ENCODE peak calls at places on chromosomes 1 and 21, in five cellular contexts. Q is WERI-Rb-1, G is Caco-2, V is GM20000, O is fibroblast of pulmonary artery. Z is an unnamed sample.

GRCh38 chr21:36145259-36145658 is 10.4 kb downstream of the CBR3 start:
- DNase-seq in V (no peak), G (no peak), Q (no peak), O (no peak), Z (no peak)

GRCh38 chr1:36175137-36176095 is 19.5 kb downstream of the MAP7D1 start:
- DNase-seq in V (no peak), O (peak; percentile 73), Q (no peak), G (no peak), Z (peak; percentile 53)

GRCh38 chr1:38803647-38804046 is 55.9 kb downstream of the RRAGC start:
- DNase-seq in Q (no peak), G (no peak), O (peak; percentile 11), V (no peak), Z (no peak)

GRCh38 chr1:3898994-3899775 is 887 bp downstream of the C1orf174 start:
- DNase-seq in O (no peak), Q (no peak), G (no peak), V (no peak), Z (no peak)

GRCh38 chr1:112706505-112707216 is at the start of gene RHOC:
- DNase-seq in V (peak; percentile 95), O (peak; percentile 42), G (peak; percentile 77), Q (peak; percentile 62), Z (peak; percentile 55)

GRCh38 chr1:50959303-50959912 is 659 bp downstream of the FAF1 start:
- DNase-seq in Q (peak; percentile 44), O (peak; percentile 32), V (peak; percentile 39), G (peak; percentile 24), Z (no peak)

GRCh38 chr1:235102993-235103411 is 25.6 kb downstream of the TOMM20 start:
- DNase-seq in G (no peak), Q (no peak), V (no peak), O (no peak), Z (no peak)

GRCh38 chr1:43831866-43832654 is 101.5 kb upstream of the ARTN start:
- DNase-seq in O (no peak), Q (no peak), V (peak; percentile 49), G (no peak), Z (no peak)

GRCh38 chr1:86156571-86157455 is at the start of gene COL24A1:
- DNase-seq in G (no peak), O (peak; percentile 53), V (peak; percentile 52), Q (peak; percentile 48), Z (no peak)

GRCh38 chr1:212752256-212752933 is 39.2 kb downstream of the NSL1 start:
- DNase-seq in Q (no peak), O (peak; percentile 44), G (no peak), V (no peak), Z (no peak)

GRCh38 chr1:11355594-11356467 is 82.8 kb downstream of the UBIAD1 start:
- DNase-seq in V (no peak), G (no peak), O (no peak), Q (no peak), Z (no peak)

GRCh38 chr1:2999138-2999537 is 22.1 kb upstream of the ACTRT2 start:
- DNase-seq in O (no peak), V (no peak), Q (no peak), G (no peak), Z (no peak)

GRCh38 chr1:3315991-3316943 is 138.2 kb upstream of the ARHGEF16 start:
- DNase-seq in O (no peak), G (no peak), V (no peak), Q (no peak), Z (no peak)

GRCh38 chr1:29521846-29522580 is 285.7 kb downstream of the PTPRU start:
- DNase-seq in G (no peak), Q (no peak), V (no peak), O (no peak), Z (no peak)

GRCh38 chr1:116825400-116825734 is 71.1 kb downstream of the CD2 start:
- DNase-seq in Q (peak; percentile 83), G (no peak), V (no peak), O (peak; percentile 53), Z (no peak)

GRCh38 chr1:190098756-190099155 is 378.9 kb downstream of the BRINP3 start:
- DNase-seq in V (no peak), O (no peak), Q (no peak), G (no peak), Z (no peak)

GRCh38 chr21:41611966-41612606 is 104.1 kb upstream of the TMPRSS2 start:
- DNase-seq in O (peak; percentile 29), G (peak; percentile 79), Q (peak; percentile 48), V (peak; percentile 35), Z (no peak)

GRCh38 chr1:155083865-155084721 is 5.5 kb downstream of the EFNA3 start:
- DNase-seq in V (no peak), G (no peak), Q (peak; percentile 66), O (peak; percentile 42), Z (no peak)

GRCh38 chr1:43322506-43322905 is 15.1 kb upstream of the MPL start:
- DNase-seq in G (no peak), V (no peak), O (no peak), Q (no peak), Z (no peak)

GRCh38 chr1:59730302-59730701 is 84.4 kb upstream of the HOOK1 start:
- DNase-seq in V (no peak), Q (no peak), G (no peak), O (peak; percentile 54), Z (no peak)

GRCh38 chr21:34912022-34912933 is 136.8 kb downstream of the RUNX1 start:
- DNase-seq in Q (no peak), V (peak; percentile 10), G (no peak), O (no peak), Z (no peak)

GRCh38 chr21:44377201-44377921 is 23.9 kb downstream of the TRPM2 start:
- DNase-seq in V (no peak), G (no peak), O (no peak), Q (peak; percentile 37), Z (no peak)

GRCh38 chr1:202578001-202578500 is 132.2 kb downstream of the SYT2 start:
- DNase-seq in G (no peak), V (no peak), O (peak; percentile 47), Q (peak; percentile 48), Z (no peak)

GRCh38 chr1:234865171-234866006 is 255.4 kb upstream of the IRF2BP2 start:
- DNase-seq in O (no peak), G (no peak), V (no peak), Q (no peak), Z (no peak)

GRCh38 chr1:205247130-205247921 is 19.6 kb downstream of the TMCC2 start:
- DNase-seq in Q (peak; percentile 54), O (peak; percentile 69), G (no peak), V (no peak), Z (no peak)

GRCh38 chr21:39216290-39216689 is 33.0 kb upstream of the PSMG1 start:
- DNase-seq in V (no peak), Q (no peak), O (no peak), G (no peak), Z (no peak)

GRCh38 chr1:183070923-183071618 is 47.9 kb downstream of the LAMC1 start:
- DNase-seq in G (no peak), V (peak; percentile 68), O (peak; percentile 78), Q (no peak), Z (no peak)

GRCh38 chr1:70764747-70765146 is 282.9 kb downstream of the PTGER3 start:
- DNase-seq in Q (no peak), O (no peak), G (no peak), V (no peak), Z (no peak)

GRCh38 chr1:85202092-85202863 is 1.5 kb upstream of the SYDE2 start:
- DNase-seq in O (no peak), V (no peak), G (no peak), Q (no peak), Z (no peak)

GRCh38 chr1:64038965-64039926 is 164.2 kb upstream of the UBE2U start:
- DNase-seq in Q (no peak), V (no peak), O (peak; percentile 98), G (no peak), Z (no peak)

GRCh38 chr1:23913212-23913880 is at the start of gene CNR2:
- DNase-seq in G (no peak), V (no peak), O (no peak), Q (no peak), Z (peak; percentile 89)

GRCh38 chr1:66302810-66303209 is 231.1 kb upstream of the SGIP1 start:
- DNase-seq in V (no peak), G (no peak), O (no peak), Q (no peak), Z (no peak)

GRCh38 chr1:206469411-206469932 is 804 bp upstream of the IKBKE start:
- DNase-seq in V (peak; percentile 41), G (peak; percentile 62), O (no peak), Q (no peak), Z (peak; percentile 38)

GRCh38 chr21:42688841-42689371 is 35.5 kb downstream of the PDE9A start:
- DNase-seq in G (no peak), V (no peak), O (no peak), Q (peak; percentile 43), Z (no peak)

GRCh38 chr1:219580019-219580676 is 32.8 kb downstream of the ZC3H11B start:
- DNase-seq in G (no peak), O (no peak), Q (no peak), V (no peak), Z (no peak)

GRCh38 chr21:37671381-37671780 is 244.9 kb downstream of the KCNJ6 start:
- DNase-seq in G (no peak), V (no peak), O (no peak), Q (no peak), Z (no peak)

GRCh38 chr21:37668462-37669239 is 247.6 kb downstream of the KCNJ6 start:
- DNase-seq in V (no peak), G (no peak), O (no peak), Q (no peak), Z (no peak)

GRCh38 chr21:37669249-37669648 is 247.0 kb downstream of the KCNJ6 start:
- DNase-seq in Q (no peak), V (no peak), G (no peak), O (no peak), Z (no peak)

GRCh38 chr21:37673801-37674575 is 242.3 kb downstream of the KCNJ6 start:
- DNase-seq in G (peak; percentile 54), Q (no peak), O (no peak), V (no peak), Z (no peak)

GRCh38 chr21:37670883-37671282 is 245.4 kb downstream of the KCNJ6 start:
- DNase-seq in V (no peak), Q (no peak), G (no peak), O (peak; percentile 86), Z (no peak)
- TF ChIP-seq CTCF in V (no peak), Q (no peak), G (no peak), O (no peak), Z (no peak)

DNA sequence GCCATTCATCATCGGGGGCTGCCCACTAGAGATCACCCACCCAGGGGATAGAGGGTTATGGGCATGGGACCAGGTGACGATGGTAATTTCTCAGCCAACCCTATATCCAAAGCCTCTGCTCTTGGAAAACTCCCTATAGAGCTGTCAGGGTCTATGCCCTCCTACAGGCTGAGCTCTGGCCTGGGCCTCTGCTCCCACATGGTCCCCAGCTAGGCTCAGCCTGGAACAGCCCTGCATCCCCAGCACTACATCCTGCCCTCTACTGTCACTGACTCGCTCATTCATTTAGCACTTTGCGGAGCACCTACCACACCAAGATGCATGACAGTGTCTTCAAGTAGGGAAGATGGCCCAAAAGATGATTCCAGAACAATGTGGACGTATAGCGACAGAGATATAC is 45.0 kb upstream of the EPS8L3 start:
- DNase-seq in Q (no peak), V (no peak), G (no peak), O (no peak), Z (no peak)
- TF ChIP-seq CTCF in Q (no peak), V (no peak), G (no peak), O (no peak), Z (no peak)

GRCh38 chr1:160124709-160125478 is 9.3 kb downstream of the ATP1A2 start:
- DNase-seq in G (peak; percentile 75), V (no peak), Q (no peak), O (peak; percentile 53), Z (no peak)
- TF ChIP-seq CTCF in G (no peak), V (no peak), Q (peak; percentile 2), O (no peak), Z (no peak)

GRCh38 chr1:156480015-156480368 is 20.6 kb downstream of the MEF2D start:
- DNase-seq in Q (no peak), V (no peak), G (peak; percentile 21), O (no peak), Z (no peak)
- TF ChIP-seq CTCF in Q (peak; percentile 49), V (no peak), G (no peak), O (peak; percentile 12), Z (no peak)